ENCODE peak calls at places on chromosomes 6 and 20, in nine cellular contexts. D, Q, U, R, A, L, Z, S and P are unnamed samples. For H3K4me1, the result is how much of the 10 kb centered on the place peaks cover.

GRCh38 chr20:14189794-14190402 is 147.5 kb downstream of the FLRT3 start:
- DNase-seq in Z (no peak), R (peak), D (no peak), A (peak), U (no peak), Q (peak), S (no peak), L (no peak), P (no peak)

GRCh38 chr20:52493177-52493711 is 301.7 kb upstream of the ZFP64 start:
- DNase-seq in U (no peak), S (no peak), A (no peak), Q (peak), L (no peak), R (no peak), D (no peak), Z (no peak), P (no peak)

GRCh38 chr20:32130352-32130751 is 20.8 kb downstream of the TM9SF4 start:
- DNase-seq in S (no peak), A (no peak), U (no peak), R (no peak), L (no peak), D (peak), Q (no peak), Z (no peak), P (no peak)

GRCh38 chr6:162251257-162251656 is 476.3 kb downstream of the PRKN start:
- DNase-seq in S (no peak), R (no peak), Z (peak), U (no peak), Q (no peak), D (no peak), L (no peak), A (peak), P (no peak)

GRCh38 chr6:79079425-79080130 is 1.5 kb upstream of the PHIP start:
- DNase-seq in A (no peak), U (no peak), R (no peak), Q (no peak), D (no peak), Z (no peak), L (no peak), S (no peak), P (no peak)

GRCh38 chr20:48680650-48681049 is 147.1 kb downstream of the PREX1 start:
- DNase-seq in Z (no peak), S (no peak), D (no peak), R (no peak), Q (peak), A (no peak), U (no peak), L (no peak), P (no peak)

GRCh38 chr20:24379116-24379927 is 90.1 kb upstream of the SYNDIG1 start:
- DNase-seq in R (no peak), U (no peak), Q (no peak), D (peak), A (no peak), Z (no peak), L (no peak), S (no peak), P (peak)

GRCh38 chr6:170111816-170112582 is 178.9 kb downstream of the DLL1 start:
- DNase-seq in L (peak), A (no peak), Q (no peak), D (peak), Z (no peak), U (no peak), R (no peak), S (no peak), P (no peak)

GRCh38 chr20:57698191-57698866 is 11.5 kb downstream of the PMEPA1 start:
- DNase-seq in D (no peak), Q (no peak), Z (no peak), R (peak), S (no peak), U (peak), A (peak), L (peak), P (no peak)

GRCh38 chr6:18262812-18263560 is 1.3 kb downstream of the DEK start:
- DNase-seq in Z (no peak), A (no peak), Q (no peak), L (no peak), S (peak), R (no peak), D (no peak), U (no peak), P (no peak)

GRCh38 chr20:2624190-2624589 is 28.2 kb upstream of the NOP56 start:
- DNase-seq in U (no peak), L (no peak), R (no peak), Z (no peak), S (no peak), D (peak), A (no peak), Q (no peak), P (no peak)

GRCh38 chr6:151782560-151782959 is 24.9 kb upstream of the ESR1 start:
- DNase-seq in A (no peak), Q (no peak), Z (no peak), L (no peak), D (no peak), U (no peak), R (no peak), S (no peak), P (no peak)

GRCh38 chr6:84773431-84774173 is 9.2 kb upstream of the TBX18 start:
- DNase-seq in R (no peak), Z (no peak), A (no peak), S (peak), U (no peak), Q (no peak), L (no peak), D (no peak), P (no peak)

GRCh38 chr6:138290563-138290962 is 72.3 kb upstream of the PBOV1 start:
- DNase-seq in R (no peak), A (no peak), Q (no peak), L (no peak), Z (no peak), S (no peak), D (no peak), U (no peak), P (no peak)

GRCh38 chr6:122322824-122323223 is 76.6 kb upstream of the HSF2 start:
- DNase-seq in R (no peak), D (no peak), Z (no peak), Q (no peak), S (no peak), U (no peak), A (no peak), L (no peak), P (no peak)

GRCh38 chr20:20367681-20368413 is at the start of gene INSM1:
- DNase-seq in D (no peak), U (no peak), R (no peak), Z (no peak), A (no peak), L (no peak), Q (no peak), S (no peak), P (no peak)

GRCh38 chr6:95413789-95414188 is 163.5 kb upstream of the MANEA start:
- DNase-seq in S (no peak), R (no peak), U (no peak), A (no peak), L (no peak), Z (no peak), Q (no peak), D (no peak), P (no peak)

GRCh38 chr6:5510331-5510730 is 249.0 kb downstream of the FARS2 start:
- DNase-seq in D (no peak), U (no peak), Q (no peak), Z (no peak), S (no peak), L (no peak), R (no peak), A (no peak), P (no peak)

GRCh38 chr6:34973547-34974248 is 84.6 kb downstream of the ANKS1A start:
- DNase-seq in D (no peak), R (no peak), L (no peak), S (peak), U (no peak), Z (no peak), A (no peak), Q (no peak), P (no peak)

GRCh38 chr20:10864076-10864672 is 190.4 kb upstream of the JAG1 start:
- DNase-seq in L (peak), S (no peak), A (peak), U (no peak), Q (peak), D (no peak), Z (no peak), R (no peak), P (no peak)

GRCh38 chr6:90098025-90098474 is 198.6 kb downstream of the BACH2 start:
- DNase-seq in L (no peak), Q (peak), D (peak), S (no peak), U (peak), R (no peak), A (no peak), Z (no peak), P (peak)

GRCh38 chr6:45718901-45719300 is 296.8 kb downstream of the CLIC5 start:
- DNase-seq in A (no peak), S (no peak), Q (no peak), U (no peak), L (no peak), D (no peak), R (no peak), Z (no peak), P (no peak)

GRCh38 chr6:41098366-41098765 is 25.6 kb downstream of the NFYA start:
- DNase-seq in Z (no peak), A (no peak), R (no peak), L (no peak), S (no peak), Q (no peak), U (no peak), D (no peak), P (no peak)

GRCh38 chr6:47242483-47243386 is 67.0 kb downstream of the TNFRSF21 start:
- DNase-seq in R (peak), Z (peak), U (peak), L (peak), D (peak), S (peak), Q (peak), A (peak), P (no peak)

GRCh38 chr6:47512872-47513271 is 35.3 kb downstream of the CD2AP start:
- DNase-seq in R (no peak), Z (no peak), A (no peak), S (no peak), Q (no peak), D (no peak), U (no peak), L (no peak), P (no peak)

GRCh38 chr20:29318871-29319461 is 1938.5 kb upstream of the DEFB115 start:
- DNase-seq in R (no peak), Z (no peak), S (no peak), Q (no peak), D (peak), L (no peak), A (no peak), U (no peak), P (no peak)

GRCh38 chr6:14950103-14950969 is 295.5 kb upstream of the JARID2 start:
- DNase-seq in Z (no peak), L (no peak), S (no peak), U (no peak), R (no peak), A (no peak), D (no peak), Q (no peak), P (no peak)

GRCh38 chr20:62876826-62877728 is 15.5 kb upstream of the TCFL5 start:
- DNase-seq in Q (no peak), U (peak), R (no peak), D (peak), L (no peak), S (no peak), Z (no peak), A (no peak), P (no peak)

GRCh38 chr6:118372413-118372812 is 175.7 kb upstream of the PLN start:
- DNase-seq in R (no peak), L (no peak), Q (no peak), U (no peak), S (no peak), A (no peak), D (no peak), Z (no peak), P (no peak)

GRCh38 chr20:32991386-32991785 is 12.8 kb downstream of the SUN5 start:
- DNase-seq in L (no peak), A (no peak), D (no peak), Q (no peak), Z (no peak), S (no peak), R (no peak), U (no peak), P (no peak)

GRCh38 chr6:67475700-67476099 is 1159.4 kb upstream of the ADGRB3 start:
- DNase-seq in D (no peak), R (no peak), Z (no peak), A (no peak), L (no peak), Q (no peak), S (no peak), U (no peak), P (no peak)

GRCh38 chr6:69980624-69981023 is 114.3 kb downstream of the COL19A1 start:
- DNase-seq in A (no peak), L (no peak), R (no peak), S (no peak), Z (no peak), U (no peak), D (no peak), Q (no peak), P (no peak)

DNA sequence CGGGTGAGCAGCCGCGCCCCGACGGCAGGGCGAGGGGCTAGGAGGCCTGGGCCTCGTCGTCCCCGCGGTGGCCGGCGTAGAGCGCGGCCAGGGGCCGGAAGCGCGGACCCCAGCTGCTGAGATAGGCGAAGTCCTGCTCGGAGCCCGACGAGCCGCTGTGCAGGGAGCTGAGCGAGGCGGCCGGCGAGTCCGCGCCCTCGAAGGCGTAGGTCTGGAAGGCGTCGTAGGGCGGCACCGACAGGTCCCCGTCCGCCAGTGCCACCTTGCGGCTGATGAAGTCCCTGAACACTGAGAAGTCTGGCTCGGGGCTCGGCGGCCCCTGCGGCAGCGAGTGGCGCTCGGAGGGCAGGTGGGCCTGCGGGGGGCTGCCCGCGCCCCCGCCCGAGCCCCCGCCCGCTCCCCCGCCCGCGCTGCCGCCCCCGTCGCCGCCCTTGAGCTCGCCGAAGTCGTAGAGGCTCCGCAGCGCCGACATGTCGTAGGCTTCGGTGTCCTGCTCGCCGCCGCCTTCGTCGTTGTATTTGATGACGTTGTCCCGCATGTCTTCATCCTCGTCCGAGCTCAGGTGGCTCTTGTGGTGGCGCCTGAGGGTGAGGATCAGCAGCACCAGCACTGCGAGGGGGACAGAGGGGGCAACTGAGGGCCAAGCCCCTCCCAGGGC is 56.5 kb downstream of the CD40 start:
- DNase-seq in Z (peak), S (peak), A (peak), U (peak), R (peak), Q (peak), L (peak), D (peak), P (no peak)
- TF ChIP-seq POLR2AphosphoS5 in Z (no peak), S (no peak), A (no peak), U (no peak), R (no peak), Q (no peak), L (no peak), D (no peak), P (no peak)

DNA sequence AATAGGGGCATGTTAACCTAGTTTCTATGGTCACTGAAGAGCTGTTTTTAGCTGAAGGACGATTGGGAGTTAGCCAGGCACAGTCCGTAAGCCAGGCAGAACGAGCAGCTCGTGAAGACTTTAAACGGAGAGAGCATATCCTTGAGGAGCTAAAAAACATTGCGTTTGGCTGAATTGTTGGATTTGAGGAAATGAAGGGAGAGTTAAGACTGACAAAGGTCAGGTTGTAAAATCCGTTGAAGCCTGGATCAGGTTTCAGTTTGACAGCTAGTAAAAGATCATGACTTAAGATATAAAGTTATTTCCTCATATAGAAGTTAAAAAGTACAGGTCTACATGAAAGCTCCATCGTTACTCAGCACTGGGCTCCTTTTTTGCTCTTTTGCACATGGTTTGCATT is 2.8 kb downstream of the DBNDD2 start:
- DNase-seq in A (no peak), Q (no peak), U (no peak), R (no peak), Z (no peak), D (no peak), L (no peak), S (no peak), P (no peak)
- TF ChIP-seq CTCF in A (no peak), Q (no peak), U (no peak), R (no peak), Z (no peak), D (no peak), L (no peak), S (no peak), P (no peak)

GRCh38 chr6:36050305-36050704 is 22.7 kb downstream of the MAPK14 start:
- DNase-seq in Z (no peak), L (no peak), R (no peak), D (no peak), U (no peak), A (no peak), Q (no peak), S (no peak), P (no peak)
- H3K4me1 ChIP-seq in Z (under half), L (half or more), R (under half), D (half or more), U (under half), A (under half), Q (under half), S (under half), P (half or more)

GRCh38 chr20:61324906-61325305 is 72.8 kb downstream of the CDH4 start:
- DNase-seq in U (no peak), Z (no peak), L (no peak), Q (no peak), R (no peak), S (no peak), A (no peak), D (no peak), P (no peak)

GRCh38 chr20:61321481-61321880 is 69.4 kb downstream of the CDH4 start:
- DNase-seq in U (no peak), L (no peak), Z (no peak), Q (no peak), A (no peak), D (peak), S (no peak), R (no peak), P (no peak)

GRCh38 chr20:61325718-61326117 is 73.7 kb downstream of the CDH4 start:
- DNase-seq in Z (no peak), R (no peak), D (no peak), U (no peak), Q (no peak), A (no peak), S (no peak), L (no peak), P (no peak)

GRCh38 chr20:61320617-61321200 is 68.6 kb downstream of the CDH4 start:
- DNase-seq in L (no peak), D (no peak), R (no peak), S (no peak), Z (no peak), Q (no peak), A (no peak), U (no peak), P (no peak)

GRCh38 chr20:61322151-61322860 is 70.2 kb downstream of the CDH4 start:
- DNase-seq in U (no peak), L (no peak), S (no peak), Q (no peak), Z (no peak), D (peak), A (no peak), R (no peak), P (no peak)
- TF ChIP-seq POLR2AphosphoS5 in U (no peak), L (no peak), S (no peak), Q (no peak), Z (no peak), D (no peak), A (no peak), R (no peak), P (no peak)

DNA sequence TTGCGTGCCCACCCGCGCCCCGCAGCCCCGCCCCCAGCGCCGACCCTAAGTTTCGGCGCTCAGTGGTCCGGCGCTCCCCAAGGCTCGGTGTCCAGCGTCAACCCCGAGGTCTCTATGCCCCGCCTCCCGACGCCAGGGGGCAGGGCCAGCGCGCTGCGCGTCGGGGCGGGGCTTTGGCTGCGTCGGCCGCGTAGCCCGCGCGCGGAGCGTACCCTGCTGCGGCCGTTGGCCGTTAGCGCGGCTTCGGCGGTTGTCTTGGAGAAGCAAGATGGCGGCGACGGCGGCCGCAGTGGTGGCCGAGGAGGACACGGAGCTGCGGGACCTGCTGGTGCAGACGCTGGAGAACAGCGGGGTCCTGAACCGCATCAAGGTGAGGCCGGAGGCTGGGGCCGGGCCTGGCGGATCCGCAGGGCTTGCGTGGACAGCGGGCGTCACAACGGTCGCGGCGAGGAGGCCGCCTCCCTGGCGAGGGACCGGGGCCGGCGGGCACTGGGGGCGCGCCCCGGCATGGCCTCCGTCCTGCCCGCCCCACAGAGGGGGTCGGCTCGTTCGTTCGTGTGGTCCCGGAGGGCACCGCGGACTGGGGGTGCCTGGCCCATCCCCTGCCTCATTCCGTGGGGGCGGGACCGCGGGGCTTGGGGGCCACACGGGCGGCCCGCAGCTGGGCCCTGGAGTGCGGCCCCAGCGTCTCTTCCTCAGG is at the start of gene CEP43:
- DNase-seq in S (peak), Q (peak), U (peak), D (peak), R (peak), L (peak), Z (peak), A (peak), P (peak)
- TF ChIP-seq CTCF in S (no peak), Q (no peak), U (peak), D (no peak), R (no peak), L (peak), Z (no peak), A (no peak), P (no peak)

GRCh38 chr20:53833333-53834043 is 236.9 kb downstream of the BCAS1 start:
- DNase-seq in A (no peak), Q (no peak), R (no peak), L (no peak), U (no peak), S (no peak), D (no peak), Z (no peak), P (no peak)

GRCh38 chr20:53831228-53831627 is 237.6 kb upstream of the ZNF217 start:
- DNase-seq in R (no peak), S (no peak), A (no peak), Q (no peak), D (no peak), L (no peak), U (no peak), Z (no peak), P (no peak)

GRCh38 chr20:53834044-53834442 is 236.4 kb downstream of the BCAS1 start:
- DNase-seq in R (no peak), U (no peak), A (no peak), Z (no peak), L (no peak), D (no peak), Q (no peak), S (no peak), P (no peak)

GRCh38 chr20:53831812-53832211 is 238.2 kb upstream of the ZNF217 start:
- DNase-seq in A (no peak), U (no peak), D (no peak), L (no peak), Z (no peak), S (no peak), R (no peak), Q (no peak), P (no peak)

DNA sequence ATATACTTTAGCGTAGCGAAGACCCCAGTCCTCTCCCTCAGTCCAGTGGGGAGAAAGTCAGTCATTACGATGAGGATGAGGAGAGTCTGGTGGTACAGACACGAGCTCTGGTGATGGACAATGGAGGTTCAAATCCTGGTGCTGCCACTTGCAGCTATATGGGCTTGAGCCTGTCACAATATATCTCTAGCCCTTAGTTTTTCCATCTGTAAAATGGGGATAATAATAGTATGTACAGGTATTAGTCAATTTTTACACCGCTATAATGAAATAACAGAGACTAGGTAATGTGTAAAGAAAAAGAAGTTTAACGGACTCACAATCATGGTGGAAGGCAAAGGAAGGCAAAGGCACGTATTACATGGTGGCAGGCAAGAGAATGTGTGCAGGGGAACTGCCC is 237.9 kb downstream of the BCAS1 start:
- DNase-seq in Z (no peak), U (no peak), L (no peak), D (no peak), R (no peak), S (no peak), Q (no peak), A (no peak), P (no peak)
- H3K4me1 ChIP-seq in Z (under half), U (under half), L (under half), D (under half), R (under half), S (under half), Q (under half), A (half or more), P (under half)

GRCh38 chr6:29559524-29560287 is at the start of gene UBD:
- DNase-seq in U (no peak), Z (no peak), R (no peak), L (no peak), Q (no peak), S (no peak), A (no peak), D (no peak), P (no peak)
- TF ChIP-seq POLR2AphosphoS5 in U (no peak), Z (no peak), R (no peak), L (no peak), Q (no peak), S (no peak), A (no peak), D (no peak), P (no peak)